ENCODE peak calls at places on chromosomes 3 and 15, in eight cellular contexts. F is amniotic stem cell; Z is G401; U is mesendoderm; O is WTC11; E is stimulated activated CD4-positive, alpha-beta T cell treated with anti-CD3 and anti-CD28 coated beads, Interleukin-2, amount 100 ng/mL, for 48 hours; I is adrenal gland; J is iPS-NIHi11. S is an unnamed sample.

GRCh38 chr3:164004205-164004604 is 1074.1 kb downstream of the SI start:
- DNase-seq in U (peak; percentile 70), F (no peak), O (peak; percentile 86), Z (no peak), J (peak; percentile 57), I (no peak), E (no peak), S (no peak)

GRCh38 chr3:165159760-165160421 is 36.3 kb downstream of the SLITRK3 start:
- DNase-seq in E (no peak), U (peak; percentile 1), F (no peak), Z (no peak), J (no peak), I (no peak), O (no peak), S (no peak)

GRCh38 chr3:159740054-159740453 is 248.6 kb upstream of the IL12A start:
- DNase-seq in E (no peak), Z (no peak), I (no peak), F (no peak), J (peak; percentile 15), O (no peak), U (peak; percentile 27), S (no peak)

GRCh38 chr15:55247276-55247675 is 42.3 kb downstream of the RAB27A start:
- DNase-seq in J (no peak), O (no peak), U (no peak), F (no peak), E (no peak), I (no peak), Z (no peak), S (no peak)

GRCh38 chr3:4670352-4670751 is 177.2 kb downstream of the ITPR1 start:
- DNase-seq in J (peak; percentile 62), Z (peak; percentile 3), I (no peak), U (peak; percentile 70), F (no peak), E (no peak), O (peak; percentile 55), S (no peak)

GRCh38 chr3:41598804-41599481 is 363.0 kb downstream of the ULK4 start:
- DNase-seq in U (no peak), Z (no peak), J (no peak), F (no peak), E (no peak), O (no peak), I (no peak), S (no peak)

GRCh38 chr15:80527961-80528360 is 123.8 kb downstream of the ARNT2 start:
- DNase-seq in E (no peak), U (no peak), J (no peak), O (no peak), Z (no peak), F (no peak), I (no peak), S (no peak)

GRCh38 chr3:134357914-134358811 is 16.1 kb downstream of the AMOTL2 start:
- DNase-seq in O (peak; percentile 22), U (peak; percentile 98), Z (peak; percentile 69), E (no peak), I (peak; percentile 71), J (peak; percentile 49), F (peak; percentile 90), S (peak; percentile 35)

GRCh38 chr15:58241872-58242271 is 103.7 kb downstream of the AQP9 start:
- DNase-seq in U (peak; percentile 50), I (no peak), F (no peak), O (no peak), J (no peak), Z (no peak), E (no peak), S (no peak)

GRCh38 chr3:27716309-27716708 is 5.8 kb downstream of the EOMES start:
- DNase-seq in U (peak; percentile 59), Z (no peak), E (no peak), F (no peak), J (no peak), O (no peak), I (no peak), S (no peak)

GRCh38 chr3:66402596-66403267 is 98.1 kb downstream of the LRIG1 start:
- DNase-seq in I (no peak), O (no peak), J (no peak), U (no peak), F (no peak), E (no peak), Z (no peak), S (no peak)

GRCh38 chr3:128237348-128238099 is 84.2 kb downstream of the EEFSEC start:
- DNase-seq in Z (no peak), U (no peak), I (no peak), O (no peak), F (no peak), J (no peak), E (no peak), S (no peak)

GRCh38 chr3:25587094-25587493 is 77.6 kb downstream of the TOP2B start:
- DNase-seq in U (no peak), E (no peak), Z (no peak), J (no peak), F (no peak), O (no peak), I (no peak), S (no peak)

GRCh38 chr15:51371271-51371670 is 29.8 kb downstream of the GLDN start:
- DNase-seq in I (no peak), O (no peak), J (no peak), E (no peak), F (no peak), Z (no peak), U (no peak), S (no peak)

GRCh38 chr3:195084746-195085145 is 186.2 kb downstream of the XXYLT1 start:
- DNase-seq in F (no peak), O (no peak), Z (no peak), J (no peak), U (no peak), E (no peak), I (no peak), S (no peak)

GRCh38 chr3:116423365-116423764 is 21.9 kb downstream of the LSAMP start:
- DNase-seq in O (no peak), U (no peak), J (peak; percentile 13), I (no peak), F (no peak), Z (peak; percentile 65), E (no peak), S (peak; percentile 96)

GRCh38 chr3:23655749-23656148 is 150.0 kb upstream of the UBE2E1 start:
- DNase-seq in U (no peak), O (no peak), Z (no peak), J (no peak), F (no peak), E (no peak), I (no peak), S (no peak)

GRCh38 chr3:104316118-104316517 is 1050.6 kb upstream of the ALCAM start:
- DNase-seq in F (no peak), I (no peak), E (no peak), J (no peak), O (no peak), U (no peak), Z (no peak), S (no peak)

GRCh38 chr3:184059424-184059823 is 6.6 kb downstream of the HTR3C start:
- DNase-seq in Z (no peak), J (no peak), F (no peak), I (no peak), O (no peak), E (no peak), U (no peak), S (no peak)

GRCh38 chr3:105793040-105793439 is 75.8 kb downstream of the CBLB start:
- DNase-seq in J (peak; percentile 8), U (peak; percentile 20), F (no peak), E (no peak), O (no peak), Z (no peak), I (no peak), S (no peak)

GRCh38 chr15:68551296-68551635 is 27.5 kb upstream of the CORO2B start:
- DNase-seq in F (no peak), U (no peak), Z (no peak), I (no peak), O (no peak), E (no peak), J (no peak), S (no peak)

GRCh38 chr3:47117803-47118364 is 46.0 kb downstream of the SETD2 start:
- DNase-seq in U (no peak), I (no peak), J (no peak), E (no peak), Z (no peak), F (no peak), O (no peak), S (no peak)

GRCh38 chr15:70257573-70258220 is 160.0 kb upstream of the TLE3 start:
- DNase-seq in O (no peak), J (no peak), Z (no peak), I (no peak), U (no peak), F (no peak), E (no peak), S (peak; percentile 72)

GRCh38 chr3:123067689-123068226 is 933 bp downstream of the PDIA5 start:
- DNase-seq in Z (no peak), E (no peak), I (peak; percentile 53), U (peak; percentile 26), J (no peak), O (no peak), F (no peak), S (no peak)

GRCh38 chr15:101162701-101163483 is 89.0 kb downstream of the CHSY1 start:
- DNase-seq in U (no peak), I (peak; percentile 79), F (no peak), E (no peak), J (no peak), O (no peak), Z (peak; percentile 92), S (peak; percentile 30)

GRCh38 chr3:9352917-9353823 is 9.7 kb upstream of the THUMPD3 start:
- DNase-seq in U (peak; percentile 79), F (peak; percentile 25), Z (peak; percentile 85), J (peak; percentile 78), E (peak; percentile 32), I (peak; percentile 91), O (peak; percentile 72), S (peak; percentile 82)

GRCh38 chr3:48402281-48402732 is 27.6 kb downstream of the PLXNB1 start:
- DNase-seq in F (peak; percentile 78), I (peak; percentile 91), Z (no peak), U (no peak), O (no peak), E (no peak), J (peak; percentile 33), S (no peak)